ENCODE peak calls at places on chromosomes 6 and 20, in eight cellular contexts. One of them, this sample, is unnamed.

GRCh38 chr20:50678213-50678898 is 13.0 kb downstream of the RIPOR3 start:
- DNase-seq in EL: no peak
- DNase-seq in endothelial cell: no peak
- DNase-seq in left cardiac atrium: peak
- DNase-seq in COR-L47: no peak
- DNase-seq in heart right ventricle: no peak
- DNase-seq in NCI-H345: no peak
- DNase-seq in GF-D8: no peak
- DNase-seq in this sample: peak

GRCh38 chr20:43842126-43843020 is 72.3 kb upstream of the TOX2 start:
- DNase-seq in EL: no peak
- DNase-seq in endothelial cell: no peak
- DNase-seq in left cardiac atrium: no peak
- DNase-seq in COR-L47: no peak
- DNase-seq in heart right ventricle: no peak
- DNase-seq in NCI-H345: no peak
- DNase-seq in GF-D8: no peak
- DNase-seq in this sample: no peak

GRCh38 chr6:169265486-169266131 is 12.0 kb upstream of the THBS2 start:
- DNase-seq in EL: no peak
- DNase-seq in endothelial cell: no peak
- DNase-seq in left cardiac atrium: no peak
- DNase-seq in COR-L47: no peak
- DNase-seq in heart right ventricle: no peak
- DNase-seq in NCI-H345: no peak
- DNase-seq in GF-D8: no peak
- DNase-seq in this sample: no peak

GRCh38 chr6:93418448-93419303 is 683 bp downstream of the EPHA7 start:
- DNase-seq in EL: no peak
- DNase-seq in endothelial cell: peak
- DNase-seq in left cardiac atrium: peak
- DNase-seq in COR-L47: peak
- DNase-seq in heart right ventricle: peak
- DNase-seq in NCI-H345: peak
- DNase-seq in GF-D8: no peak
- DNase-seq in this sample: peak

GRCh38 chr6:5219292-5219691 is 41.5 kb downstream of the LYRM4 start:
- DNase-seq in EL: peak
- DNase-seq in endothelial cell: no peak
- DNase-seq in left cardiac atrium: no peak
- DNase-seq in COR-L47: no peak
- DNase-seq in heart right ventricle: no peak
- DNase-seq in NCI-H345: no peak
- DNase-seq in GF-D8: no peak
- DNase-seq in this sample: no peak

GRCh38 chr6:12490904-12491571 is 200.9 kb downstream of the EDN1 start:
- DNase-seq in EL: peak
- DNase-seq in endothelial cell: no peak
- DNase-seq in left cardiac atrium: no peak
- DNase-seq in COR-L47: no peak
- DNase-seq in heart right ventricle: no peak
- DNase-seq in NCI-H345: no peak
- DNase-seq in GF-D8: no peak
- DNase-seq in this sample: no peak

GRCh38 chr6:158766621-158767435 is 52.3 kb downstream of the EZR start:
- DNase-seq in EL: no peak
- DNase-seq in endothelial cell: no peak
- DNase-seq in left cardiac atrium: no peak
- DNase-seq in COR-L47: no peak
- DNase-seq in heart right ventricle: no peak
- DNase-seq in NCI-H345: no peak
- DNase-seq in GF-D8: no peak
- DNase-seq in this sample: no peak

GRCh38 chr20:62636446-62636845 is 5.9 kb upstream of the SLCO4A1 start:
- DNase-seq in EL: no peak
- DNase-seq in endothelial cell: no peak
- DNase-seq in left cardiac atrium: no peak
- DNase-seq in COR-L47: no peak
- DNase-seq in heart right ventricle: peak
- DNase-seq in NCI-H345: no peak
- DNase-seq in GF-D8: no peak
- DNase-seq in this sample: no peak

GRCh38 chr20:37316116-37316774 is 26.8 kb downstream of the MANBAL start:
- DNase-seq in EL: no peak
- DNase-seq in endothelial cell: no peak
- DNase-seq in left cardiac atrium: no peak
- DNase-seq in COR-L47: no peak
- DNase-seq in heart right ventricle: no peak
- DNase-seq in NCI-H345: peak
- DNase-seq in GF-D8: peak
- DNase-seq in this sample: no peak

GRCh38 chr20:24948939-24949679 is at the start of gene CST7:
- DNase-seq in EL: no peak
- DNase-seq in endothelial cell: no peak
- DNase-seq in left cardiac atrium: peak
- DNase-seq in COR-L47: no peak
- DNase-seq in heart right ventricle: peak
- DNase-seq in NCI-H345: no peak
- DNase-seq in GF-D8: peak
- DNase-seq in this sample: peak

GRCh38 chr6:36301781-36302180 is 31.9 kb downstream of the PNPLA1 start:
- DNase-seq in EL: no peak
- DNase-seq in endothelial cell: no peak
- DNase-seq in left cardiac atrium: no peak
- DNase-seq in COR-L47: no peak
- DNase-seq in heart right ventricle: no peak
- DNase-seq in NCI-H345: peak
- DNase-seq in GF-D8: no peak
- DNase-seq in this sample: no peak

GRCh38 chr6:71012871-71013456 is 56.1 kb upstream of the B3GAT2 start:
- DNase-seq in EL: peak
- DNase-seq in endothelial cell: peak
- DNase-seq in left cardiac atrium: no peak
- DNase-seq in COR-L47: peak
- DNase-seq in heart right ventricle: no peak
- DNase-seq in NCI-H345: peak
- DNase-seq in GF-D8: peak
- DNase-seq in this sample: peak

GRCh38 chr6:14396826-14397517 is 279.4 kb downstream of the CD83 start:
- DNase-seq in EL: peak
- DNase-seq in endothelial cell: no peak
- DNase-seq in left cardiac atrium: no peak
- DNase-seq in COR-L47: no peak
- DNase-seq in heart right ventricle: no peak
- DNase-seq in NCI-H345: no peak
- DNase-seq in GF-D8: no peak
- DNase-seq in this sample: peak

GRCh38 chr6:104705095-104705707 is 154.5 kb downstream of the HACE1 start:
- DNase-seq in EL: peak
- DNase-seq in endothelial cell: peak
- DNase-seq in left cardiac atrium: no peak
- DNase-seq in COR-L47: no peak
- DNase-seq in heart right ventricle: no peak
- DNase-seq in NCI-H345: no peak
- DNase-seq in GF-D8: peak
- DNase-seq in this sample: no peak

GRCh38 chr6:125262026-125263013 is 39.4 kb downstream of the HDDC2 start:
- DNase-seq in EL: peak
- DNase-seq in endothelial cell: no peak
- DNase-seq in left cardiac atrium: no peak
- DNase-seq in COR-L47: no peak
- DNase-seq in heart right ventricle: no peak
- DNase-seq in NCI-H345: no peak
- DNase-seq in GF-D8: no peak
- DNase-seq in this sample: peak

GRCh38 chr6:136415351-136416005 is 125.8 kb upstream of the BCLAF1 start:
- DNase-seq in EL: no peak
- DNase-seq in endothelial cell: no peak
- DNase-seq in left cardiac atrium: peak
- DNase-seq in COR-L47: no peak
- DNase-seq in heart right ventricle: no peak
- DNase-seq in NCI-H345: no peak
- DNase-seq in GF-D8: peak
- DNase-seq in this sample: no peak

GRCh38 chr6:26003102-26003694 is 40.6 kb downstream of the TRIM38 start:
- DNase-seq in EL: peak
- DNase-seq in endothelial cell: peak
- DNase-seq in left cardiac atrium: peak
- DNase-seq in COR-L47: peak
- DNase-seq in heart right ventricle: peak
- DNase-seq in NCI-H345: peak
- DNase-seq in GF-D8: peak
- DNase-seq in this sample: peak

GRCh38 chr6:133262804-133263203 is 21.6 kb downstream of the EYA4 start:
- DNase-seq in EL: no peak
- DNase-seq in endothelial cell: no peak
- DNase-seq in left cardiac atrium: no peak
- DNase-seq in COR-L47: no peak
- DNase-seq in heart right ventricle: peak
- DNase-seq in NCI-H345: no peak
- DNase-seq in GF-D8: no peak
- DNase-seq in this sample: no peak

GRCh38 chr6:158638393-158638792 is 6.2 kb downstream of the DYNLT1 start:
- DNase-seq in EL: no peak
- DNase-seq in endothelial cell: no peak
- DNase-seq in left cardiac atrium: no peak
- DNase-seq in COR-L47: no peak
- DNase-seq in heart right ventricle: no peak
- DNase-seq in NCI-H345: no peak
- DNase-seq in GF-D8: no peak
- DNase-seq in this sample: no peak

GRCh38 chr6:39897699-39898098 is 36.6 kb downstream of the MOCS1 start:
- DNase-seq in EL: no peak
- DNase-seq in endothelial cell: no peak
- DNase-seq in left cardiac atrium: no peak
- DNase-seq in COR-L47: no peak
- DNase-seq in heart right ventricle: no peak
- DNase-seq in NCI-H345: no peak
- DNase-seq in GF-D8: no peak
- DNase-seq in this sample: no peak

GRCh38 chr6:127300411-127300810 is 33.7 kb downstream of the RNF146 start:
- DNase-seq in EL: peak
- DNase-seq in endothelial cell: no peak
- DNase-seq in left cardiac atrium: no peak
- DNase-seq in COR-L47: no peak
- DNase-seq in heart right ventricle: no peak
- DNase-seq in NCI-H345: no peak
- DNase-seq in GF-D8: no peak
- DNase-seq in this sample: peak

GRCh38 chr20:1103751-1104150 is 14.7 kb upstream of the PSMF1 start:
- DNase-seq in EL: no peak
- DNase-seq in endothelial cell: no peak
- DNase-seq in left cardiac atrium: no peak
- DNase-seq in COR-L47: no peak
- DNase-seq in heart right ventricle: no peak
- DNase-seq in NCI-H345: no peak
- DNase-seq in GF-D8: no peak
- DNase-seq in this sample: no peak

GRCh38 chr6:146347090-146347489 is 196.5 kb upstream of the RAB32 start:
- DNase-seq in EL: no peak
- DNase-seq in endothelial cell: no peak
- DNase-seq in left cardiac atrium: no peak
- DNase-seq in COR-L47: no peak
- DNase-seq in heart right ventricle: no peak
- DNase-seq in NCI-H345: no peak
- DNase-seq in GF-D8: no peak
- DNase-seq in this sample: no peak

GRCh38 chr6:135703621-135704020 is 147.9 kb upstream of the PDE7B start:
- DNase-seq in EL: no peak
- DNase-seq in endothelial cell: no peak
- DNase-seq in left cardiac atrium: no peak
- DNase-seq in COR-L47: no peak
- DNase-seq in heart right ventricle: no peak
- DNase-seq in NCI-H345: no peak
- DNase-seq in GF-D8: no peak
- DNase-seq in this sample: no peak

This sample was measured in cardiac muscle cell.